ENCODE peak calls at places on chromosomes 11 and 22, in four cellular contexts. K is ACHN; J is neural crest cell; E is activated CD4-positive, alpha-beta T cell treated with anti-CD3 and anti-CD28 coated beads, Interleukin-2, amount 10 ng/mL, durations not matched to agents 7 days and 5 days. P is an unnamed sample.
A peak's percentile ranks its signal among the peaks of the same experiment; 100 is the strongest.

GRCh38 chr11:119666463-119667131 is 62.4 kb downstream of the NECTIN1 start:
- DNase-seq in K (peak; percentile 66), J (peak; percentile 82), E (peak; percentile 57), P (peak; percentile 32)

GRCh38 chr11:23112987-23113886 is 253.0 kb upstream of the CCDC179 start:
- DNase-seq in K (peak; percentile 40), J (peak; percentile 18), E (no peak), P (peak; percentile 64)

GRCh38 chr11:85809881-85810280 is 1.1 kb downstream of the SYTL2 start:
- DNase-seq in K (peak; percentile 41), J (peak; percentile 37), E (peak; percentile 13), P (no peak)

GRCh38 chr11:15208570-15209222 is 94.0 kb downstream of the INSC start:
- DNase-seq in K (peak; percentile 60), J (peak; percentile 90), E (peak; percentile 80), P (peak; percentile 46)

GRCh38 chr22:25542231-25542630 is 22.2 kb upstream of the GRK3 start:
- DNase-seq in K (no peak), J (no peak), E (no peak), P (no peak)

GRCh38 chr11:34065505-34066203 is 14.1 kb downstream of the CAPRIN1 start:
- DNase-seq in K (no peak), J (no peak), E (no peak), P (no peak)

GRCh38 chr11:3134651-3135490 is 30.2 kb downstream of the OSBPL5 start:
- DNase-seq in K (no peak), J (no peak), E (no peak), P (no peak)

GRCh38 chr22:22178566-22178965 is 66.0 kb upstream of the VPREB1 start:
- DNase-seq in K (no peak), J (no peak), E (no peak), P (no peak)

GRCh38 chr11:11672764-11673163 is 51.0 kb upstream of the GALNT18 start:
- DNase-seq in K (no peak), J (no peak), E (no peak), P (no peak)

GRCh38 chr22:38109391-38110000 is 988 bp downstream of the BAIAP2L2 start:
- DNase-seq in K (peak; percentile 9), J (peak; percentile 41), E (no peak), P (no peak)

GRCh38 chr11:16809901-16810668 is 71.6 kb downstream of the C11orf58 start:
- DNase-seq in K (peak; percentile 11), J (no peak), E (no peak), P (no peak)

GRCh38 chr22:50260801-50261614 is 475 bp downstream of the MAPK12 start:
- DNase-seq in K (peak; percentile 59), J (no peak), E (peak; percentile 29), P (peak; percentile 43)